ENCODE peak calls at places on chromosomes 5 and 9, in four cellular contexts. Y is IMR-90, I is uterus, B is testis. Q is an unnamed sample. For H3K27me3 and H3K4me1, the result is how much of the 10 kb centered on the place peaks cover.

GRCh38 chr5:127518319-127518621 is 830 bp downstream of the PRRC1 start:
- DNase-seq in Y (peak), I (no peak), B (no peak), Q (no peak)

GRCh38 chr5:159886312-159886711 is 30.0 kb upstream of the ADRA1B start:
- DNase-seq in Y (no peak), I (no peak), B (no peak), Q (no peak)

GRCh38 chr9:94780516-94780950 is 54.0 kb downstream of the AOPEP start:
- DNase-seq in Y (no peak), I (no peak), B (no peak), Q (no peak)

GRCh38 chr5:141672856-141673813 is 8.9 kb downstream of the ARAP3 start:
- DNase-seq in Y (no peak), I (no peak), B (no peak), Q (peak)

GRCh38 chr9:132631280-132631679 is 38.5 kb downstream of the DDX31 start:
- DNase-seq in Y (peak), I (no peak), B (no peak), Q (no peak)

GRCh38 chr9:107208121-107208520 is 75.0 kb upstream of the RAD23B start:
- DNase-seq in Y (peak), I (no peak), B (no peak), Q (no peak)

GRCh38 chr5:168481330-168481788 is 4.9 kb upstream of the RARS1 start:
- DNase-seq in Y (no peak), I (no peak), B (no peak), Q (no peak)

GRCh38 chr5:131595088-131596033 is 39.7 kb downstream of the RAPGEF6 start:
- DNase-seq in Y (no peak), I (no peak), B (no peak), Q (no peak)

GRCh38 chr9:126635661-126636439 is 22.1 kb downstream of the LMX1B start:
- DNase-seq in Y (no peak), I (no peak), B (no peak), Q (no peak)

GRCh38 chr5:103522586-103522985 is 40.0 kb downstream of the NUDT12 start:
- DNase-seq in Y (no peak), I (no peak), B (no peak), Q (no peak)

GRCh38 chr5:178108966-178109365 is 4.4 kb upstream of the N4BP3 start:
- DNase-seq in Y (no peak), I (no peak), B (no peak), Q (no peak)

GRCh38 chr5:6783787-6784186 is 70.6 kb downstream of the TENT4A start:
- DNase-seq in Y (no peak), I (no peak), B (no peak), Q (no peak)

GRCh38 chr5:1639757-1640156 is 116.0 kb upstream of the LPCAT1 start:
- DNase-seq in Y (no peak), I (no peak), B (no peak), Q (no peak)

GRCh38 chr5:4883388-4883787 is 256.7 kb upstream of the ADAMTS16 start:
- DNase-seq in Y (no peak), I (peak), B (no peak), Q (no peak)

GRCh38 chr5:132489051-132489770 is 1.4 kb downstream of the IRF1 start:
- DNase-seq in Y (no peak), I (peak), B (no peak), Q (no peak)

GRCh38 chr5:159330131-159330530 is at the start of gene IL12B:
- DNase-seq in Y (peak), I (no peak), B (no peak), Q (no peak)

GRCh38 chr9:33378121-33378795 is 24.1 kb downstream of the AQP7 start:
- DNase-seq in Y (no peak), I (no peak), B (no peak), Q (no peak)

GRCh38 chr5:133244242-133244641 is 192.4 kb downstream of the HSPA4 start:
- DNase-seq in Y (peak), I (no peak), B (no peak), Q (no peak)

GRCh38 chr9:95725045-95725444 is 150.4 kb upstream of the ERCC6L2 start:
- DNase-seq in Y (no peak), I (no peak), B (no peak), Q (no peak)

GRCh38 chr5:15499528-15500325 is at the start of gene FBXL7:
- DNase-seq in Y (peak), I (peak), B (peak), Q (peak)

GRCh38 chr5:2460098-2460497 is 291.4 kb downstream of the IRX2 start:
- DNase-seq in Y (no peak), I (no peak), B (no peak), Q (no peak)

GRCh38 chr9:82797539-82797938 is 265.4 kb downstream of the RASEF start:
- DNase-seq in Y (no peak), I (no peak), B (no peak), Q (peak)

GRCh38 chr9:82810902-82811301 is 252.0 kb downstream of the RASEF start:
- DNase-seq in Y (peak), I (no peak), B (no peak), Q (peak)

GRCh38 chr5:128905225-128906110 is 59.8 kb upstream of the SLC27A6 start:
- DNase-seq in Y (peak), I (peak), B (peak), Q (peak)

GRCh38 chr9:33415152-33416038 is 13.0 kb upstream of the AQP7 start:
- DNase-seq in Y (peak), I (peak), B (peak), Q (peak)

GRCh38 chr9:124527781-124528180 is 20.6 kb upstream of the NR5A1 start:
- DNase-seq in Y (peak), I (no peak), B (no peak), Q (no peak)

GRCh38 chr9:91334053-91334452 is 27.7 kb downstream of the AUH start:
- DNase-seq in Y (peak), I (no peak), B (no peak), Q (peak)

GRCh38 chr9:136154943-136155342 is 36.3 kb upstream of the TMEM250 start:
- DNase-seq in Y (no peak), I (no peak), B (no peak), Q (no peak)
- H3K27me3 ChIP-seq in Y (half or more), I (under half), B (under half), Q (under half)

GRCh38 chr5:173917788-173918786 is 29.9 kb downstream of the CPEB4 start:
- DNase-seq in Y (peak), I (peak), B (peak), Q (peak)

GRCh38 chr5:173919443-173919842 is 31.3 kb downstream of the CPEB4 start:
- DNase-seq in Y (peak), I (no peak), B (no peak), Q (no peak)

GRCh38 chr5:173920866-173921265 is 32.7 kb downstream of the CPEB4 start:
- DNase-seq in Y (peak), I (no peak), B (no peak), Q (no peak)

GRCh38 chr5:173922527-173922926 is 34.4 kb downstream of the CPEB4 start:
- DNase-seq in Y (peak), I (no peak), B (no peak), Q (no peak)

GRCh38 chr5:173920024-173920753 is 32.0 kb downstream of the CPEB4 start:
- DNase-seq in Y (peak), I (no peak), B (no peak), Q (no peak)
- H3K4me3 ChIP-seq in Y (no peak), I (no peak), B (no peak), Q (no peak)

GRCh38 chr5:122077451-122078115 is 476 bp downstream of the LOX start:
- DNase-seq in Y (no peak), I (peak), B (peak), Q (peak)
- H3K4me1 ChIP-seq in Y (under half), I (under half), B (under half), Q (under half)

DNA sequence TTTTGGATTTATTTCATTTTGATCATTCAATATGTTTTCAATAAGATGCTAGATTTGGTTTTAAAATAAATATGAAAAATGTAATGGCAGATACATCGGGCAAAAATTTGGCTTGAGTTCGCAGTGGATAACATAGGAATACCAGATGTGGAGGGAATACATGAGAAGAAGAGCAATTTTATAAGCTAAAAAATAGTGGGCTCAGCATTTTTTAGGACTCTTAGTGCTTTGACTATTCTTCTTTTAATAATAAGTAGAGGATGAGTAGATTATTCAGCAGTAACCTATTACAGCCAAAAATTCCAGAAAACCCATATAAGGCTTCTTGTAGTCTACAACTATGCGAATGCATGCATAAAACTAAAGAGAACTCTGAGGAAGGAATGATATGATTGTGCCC is 22.8 kb upstream of the GHR start:
- DNase-seq in Y (no peak), I (no peak), B (no peak), Q (no peak)
- H3K27me3 ChIP-seq in Y (under half), I (under half), B (under half), Q (under half)

GRCh38 chr5:140344683-140345423 is 1.6 kb downstream of the HBEGF start:
- DNase-seq in Y (peak), I (no peak), B (no peak), Q (no peak)
- H3K4me3 ChIP-seq in Y (no peak), I (no peak), B (peak), Q (peak)

GRCh38 chr5:59190746-59191145 is 607.9 kb downstream of the RAB3C start:
- DNase-seq in Y (no peak), I (no peak), B (no peak), Q (no peak)
- H3K4me1 ChIP-seq in Y (under half), I (under half), B (under half), Q (under half)

DNA sequence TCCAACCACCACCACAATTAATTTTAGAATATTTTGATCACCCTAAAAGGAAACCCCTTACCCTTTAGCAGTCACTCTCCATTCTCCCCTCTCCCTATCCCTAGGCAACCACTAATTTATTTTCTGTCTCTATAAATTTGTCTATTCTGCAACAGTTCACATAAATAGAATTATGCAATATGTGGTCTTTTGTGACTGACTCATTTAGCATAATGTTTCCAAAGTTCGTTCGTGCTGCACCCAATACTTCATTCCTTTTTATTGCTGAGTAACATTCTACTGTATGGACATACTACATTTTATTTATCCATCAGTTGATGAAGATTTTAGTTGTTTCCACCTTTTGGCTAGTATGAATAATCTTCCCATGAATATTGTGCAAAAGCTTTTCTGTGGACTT is 18.2 kb upstream of the CDC20B start:
- DNase-seq in Y (no peak), I (no peak), B (no peak), Q (no peak)
- H3K27me3 ChIP-seq in Y (half or more), I (under half), B (under half), Q (under half)

GRCh38 chr5:76819851-76820280 is 1.0 kb downstream of the F2RL1 start:
- DNase-seq in Y (no peak), I (no peak), B (no peak), Q (no peak)

GRCh38 chr5:76816110-76816831 is 2.6 kb upstream of the F2RL1 start:
- DNase-seq in Y (no peak), I (no peak), B (no peak), Q (no peak)

GRCh38 chr5:76818844-76819831 is at the start of gene F2RL1:
- DNase-seq in Y (peak), I (no peak), B (peak), Q (peak)

DNA sequence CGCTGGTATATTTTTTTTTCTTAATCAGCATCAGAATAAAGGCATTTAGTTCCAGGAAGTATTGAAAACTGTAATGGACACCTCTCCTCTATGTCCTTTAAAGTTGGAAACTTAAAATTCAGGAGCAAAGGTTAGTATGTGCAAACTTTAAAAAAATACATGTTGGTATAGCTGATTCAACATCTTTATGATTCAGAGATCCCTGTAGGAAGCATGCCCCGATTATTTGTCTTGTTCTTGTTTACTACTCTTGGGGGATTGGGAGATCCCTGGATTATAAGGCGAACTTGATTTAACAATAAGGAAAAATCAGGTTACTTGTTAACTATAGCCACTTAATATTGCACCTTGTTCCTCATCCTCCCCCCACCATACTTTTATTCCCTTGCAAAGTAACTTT is 1.7 kb downstream of the F2RL1 start:
- DNase-seq in Y (no peak), I (no peak), B (no peak), Q (no peak)
- H3K4me3 ChIP-seq in Y (no peak), I (no peak), B (no peak), Q (no peak)